ENCODE peak calls at places on chromosomes 2 and 18, in five cellular contexts. D, K, E, B and H are unnamed samples.

GRCh38 chr2:169301596-169302330 is 60.6 kb downstream of the LRP2 start:
- DNase-seq in E (no peak), D (no peak), K (no peak), B (peak), H (no peak)

GRCh38 chr2:50746526-50746925 is 285.4 kb downstream of the NRXN1 start:
- DNase-seq in E (no peak), B (no peak), D (peak), K (peak), H (peak)

GRCh38 chr18:24600076-24600654 is 139.7 kb downstream of the HRH4 start:
- DNase-seq in D (peak), E (peak), B (peak), K (no peak), H (peak)

GRCh38 chr18:7590800-7591560 is 23.9 kb downstream of the PTPRM start:
- DNase-seq in B (no peak), D (peak), E (no peak), K (no peak), H (no peak)

GRCh38 chr18:76668546-76668945 is 153.8 kb upstream of the ZNF236 start:
- DNase-seq in E (no peak), D (no peak), K (no peak), B (no peak), H (peak)

GRCh38 chr2:219457784-219458369 is 23.2 kb downstream of the SPEG start:
- DNase-seq in E (no peak), D (no peak), K (no peak), B (no peak), H (peak)

GRCh38 chr2:28251337-28251736 is 141.3 kb upstream of the FOSL2 start:
- DNase-seq in E (no peak), B (no peak), D (no peak), K (no peak), H (no peak)

GRCh38 chr2:159906315-159906714 is 108.3 kb upstream of the CD302 start:
- DNase-seq in K (no peak), D (no peak), B (no peak), E (no peak), H (no peak)

GRCh38 chr2:163347982-163348842 is 387.6 kb downstream of the FIGN start:
- DNase-seq in E (peak), B (peak), D (peak), K (peak), H (peak)

GRCh38 chr18:475202-475624 is 25.3 kb downstream of the COLEC12 start:
- DNase-seq in D (peak), B (no peak), K (peak), E (no peak), H (peak)

GRCh38 chr18:55455938-55456337 is 132.1 kb downstream of the TCF4 start:
- DNase-seq in K (no peak), B (no peak), E (no peak), D (no peak), H (no peak)

GRCh38 chr2:73952499-73953446 is 26.1 kb downstream of the DGUOK start:
- DNase-seq in B (no peak), K (no peak), E (no peak), D (peak), H (no peak)

GRCh38 chr18:25349926-25350560 is 1.9 kb downstream of the ZNF521 start:
- DNase-seq in K (peak), E (no peak), B (peak), D (peak), H (peak)

GRCh38 chr2:71864085-71864484 is 283.6 kb downstream of the CYP26B1 start:
- DNase-seq in B (no peak), E (no peak), D (no peak), K (no peak), H (no peak)

GRCh38 chr2:169397697-169398096 is 35.4 kb upstream of the LRP2 start:
- DNase-seq in K (no peak), D (no peak), E (no peak), B (no peak), H (peak)

GRCh38 chr2:240463274-240463865 is 27.9 kb downstream of the GPC1 start:
- DNase-seq in E (no peak), D (no peak), B (no peak), K (peak), H (no peak)

GRCh38 chr2:180699657-180700361 is 280.6 kb upstream of the UBE2E3 start:
- DNase-seq in E (no peak), B (no peak), K (peak), D (no peak), H (peak)

GRCh38 chr2:197209742-197210408 is 100.7 kb downstream of the ANKRD44 start:
- DNase-seq in E (peak), D (no peak), B (no peak), K (no peak), H (peak)

GRCh38 chr18:47931707-47932103 is 1.2 kb upstream of the SMAD2 start:
- DNase-seq in D (no peak), E (no peak), B (no peak), K (peak), H (peak)

GRCh38 chr18:62505669-62506494 is 16.9 kb upstream of the ZCCHC2 start:
- DNase-seq in D (no peak), E (no peak), B (no peak), K (no peak), H (no peak)

GRCh38 chr18:26963292-26963691 is 97.8 kb upstream of the AQP4 start:
- DNase-seq in K (no peak), B (no peak), D (no peak), E (no peak), H (peak)

GRCh38 chr2:86072271-86072858 is 33.3 kb downstream of the POLR1A start:
- DNase-seq in K (no peak), E (no peak), D (no peak), B (no peak), H (no peak)

GRCh38 chr2:213224366-213224765 is 59.9 kb upstream of the SPAG16 start:
- DNase-seq in E (no peak), B (no peak), D (no peak), K (no peak), H (no peak)

GRCh38 chr2:45494275-45494977 is 116.6 kb downstream of the SRBD1 start:
- DNase-seq in K (no peak), E (no peak), B (peak), D (peak), H (peak)

GRCh38 chr2:3602553-3603339 is 7.8 kb downstream of the COLEC11 start:
- DNase-seq in E (no peak), K (no peak), D (no peak), B (no peak), H (no peak)

GRCh38 chr18:37669991-37670534 is 104.5 kb upstream of the CELF4 start:
- DNase-seq in K (peak), E (no peak), D (no peak), B (no peak), H (peak)

GRCh38 chr2:13576634-13577033 is 859.9 kb downstream of the TRIB2 start:
- DNase-seq in K (no peak), D (no peak), B (no peak), E (no peak), H (no peak)

GRCh38 chr18:5456577-5457466 is 87.0 kb downstream of the EPB41L3 start:
- DNase-seq in E (no peak), D (peak), B (peak), K (peak), H (peak)

GRCh38 chr2:63300835-63301234 is 250.2 kb downstream of the OTX1 start:
- DNase-seq in B (no peak), E (no peak), K (no peak), D (no peak), H (peak)

GRCh38 chr2:74502720-74503505 is 3.5 kb upstream of the LBX2 start:
- DNase-seq in D (peak), E (peak), B (no peak), K (peak), H (peak)

GRCh38 chr18:79736230-79736629 is 56.6 kb downstream of the CTDP1 start:
- DNase-seq in K (no peak), E (no peak), D (no peak), B (no peak), H (no peak)

GRCh38 chr2:152627010-152627957 is 90.0 kb downstream of the PRPF40A start:
- DNase-seq in E (no peak), K (no peak), D (peak), B (no peak), H (peak)

GRCh38 chr2:168180914-168181313 is 66.5 kb downstream of the STK39 start:
- DNase-seq in B (no peak), E (no peak), D (no peak), K (no peak), H (no peak)

GRCh38 chr18:26488417-26489009 is 59.8 kb downstream of the KCTD1 start:
- DNase-seq in B (no peak), D (no peak), E (no peak), K (no peak), H (no peak)

GRCh38 chr2:27322301-27322765 is 564 bp downstream of the MPV17 start:
- DNase-seq in D (peak), E (peak), K (no peak), B (no peak), H (peak)

GRCh38 chr2:177264539-177265385 is at the start of gene NFE2L2:
- DNase-seq in K (peak), D (peak), E (peak), B (peak), H (peak)
- H3K23ac ChIP-seq in K (no peak), D (peak), E (no peak), B (peak), H (peak)

DNA sequence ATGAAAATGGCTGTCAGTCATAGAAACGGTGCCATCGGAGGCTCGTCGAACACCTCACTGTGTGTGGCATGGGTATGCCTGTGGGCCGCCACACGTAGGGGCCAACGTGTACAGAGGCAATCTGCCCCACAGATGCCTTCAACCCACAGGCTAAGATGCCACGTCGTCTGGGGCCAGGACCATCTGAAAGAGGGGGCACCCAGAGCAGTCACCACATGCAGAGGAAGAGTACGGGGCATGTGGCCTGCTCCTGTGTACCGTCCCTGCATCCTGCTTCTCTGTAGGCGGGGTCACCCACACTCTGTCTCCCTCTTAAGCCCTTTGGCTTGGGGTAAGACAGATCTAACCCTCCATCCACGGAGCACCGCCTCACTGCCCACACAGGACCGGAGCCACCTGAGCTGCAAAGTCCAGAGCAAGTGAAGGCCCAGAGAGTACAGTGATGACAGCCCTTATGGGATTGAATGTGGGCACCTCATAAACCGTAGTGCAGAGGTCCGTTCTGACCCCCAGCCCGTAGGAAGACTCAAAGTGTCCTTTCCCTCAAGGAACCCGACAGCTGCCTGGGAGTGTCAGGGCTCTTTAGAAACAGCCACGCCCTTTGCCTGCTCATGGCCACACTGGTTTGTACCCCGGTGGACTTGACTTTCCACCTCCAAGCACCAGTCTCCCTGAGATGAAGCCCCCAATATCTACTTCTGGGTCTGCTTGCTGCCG is 66.2 kb downstream of the TWIST2 start:
- DNase-seq in E (no peak), B (no peak), D (no peak), K (no peak), H (no peak)
- H3K27ac ChIP-seq in E (no peak), B (no peak), D (peak), K (no peak), H (no peak)

GRCh38 chr2:58715344-58715743 is 474.2 kb upstream of the FANCL start:
- DNase-seq in B (no peak), K (no peak), E (no peak), D (no peak), H (no peak)

GRCh38 chr2:58708565-58708964 is 467.4 kb upstream of the FANCL start:
- DNase-seq in D (no peak), E (no peak), B (no peak), K (no peak), H (no peak)

GRCh38 chr2:58709274-58709673 is 468.1 kb upstream of the FANCL start:
- DNase-seq in K (no peak), B (no peak), E (no peak), D (no peak), H (peak)

GRCh38 chr2:58709687-58710354 is 468.7 kb upstream of the FANCL start:
- DNase-seq in B (no peak), K (no peak), D (no peak), E (no peak), H (peak)

DNA sequence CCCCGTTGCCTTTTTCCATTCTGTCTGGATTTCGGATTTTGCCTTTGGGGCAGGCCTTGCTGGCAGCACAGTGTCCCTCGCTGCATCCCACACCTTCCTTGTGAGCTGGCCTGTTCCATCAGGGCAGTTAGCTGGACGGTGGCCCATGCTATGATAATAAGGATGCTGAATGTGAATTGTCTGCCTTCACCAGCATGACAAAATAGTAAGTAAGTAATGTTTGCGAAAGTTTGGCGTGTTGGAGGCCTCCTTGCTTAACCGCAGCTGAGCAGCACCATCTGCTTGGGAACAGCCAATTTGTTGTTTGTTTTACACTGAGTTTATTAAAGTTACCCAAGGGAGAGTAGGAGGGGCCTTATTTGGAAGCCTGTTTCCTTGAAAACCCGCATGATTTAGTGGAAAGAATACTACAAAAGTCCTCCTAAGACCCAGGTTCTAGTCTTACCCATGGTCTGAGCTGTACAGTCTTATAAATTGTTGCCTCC is 469.7 kb upstream of the FANCL start:
- DNase-seq in B (no peak), D (no peak), K (no peak), E (no peak), H (no peak)
- H3K4ac ChIP-seq in B (no peak), D (no peak), K (no peak), E (no peak), H (no peak)

DNA sequence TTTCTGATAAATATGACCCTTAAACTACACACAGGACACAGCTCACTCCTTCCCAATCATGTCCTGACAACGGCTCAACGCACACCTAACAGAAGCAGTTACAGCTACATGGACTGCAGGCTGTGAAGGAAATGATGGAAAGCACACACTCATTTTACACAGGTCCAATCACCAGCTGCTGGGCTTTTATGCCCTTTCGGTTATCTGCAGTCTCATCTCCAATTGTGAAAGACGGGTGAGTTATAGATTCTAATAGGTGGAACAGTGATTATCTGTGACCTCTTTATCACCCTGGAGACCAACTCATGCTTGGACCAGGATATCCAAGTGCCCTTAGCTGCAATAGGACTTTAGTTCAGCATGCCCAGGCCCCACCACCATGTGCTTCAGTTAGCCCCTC is 110.4 kb upstream of the CREB1 start:
- DNase-seq in D (no peak), K (no peak), E (no peak), B (no peak), H (no peak)
- H3K23ac ChIP-seq in D (no peak), K (no peak), E (no peak), B (no peak), H (no peak)

DNA sequence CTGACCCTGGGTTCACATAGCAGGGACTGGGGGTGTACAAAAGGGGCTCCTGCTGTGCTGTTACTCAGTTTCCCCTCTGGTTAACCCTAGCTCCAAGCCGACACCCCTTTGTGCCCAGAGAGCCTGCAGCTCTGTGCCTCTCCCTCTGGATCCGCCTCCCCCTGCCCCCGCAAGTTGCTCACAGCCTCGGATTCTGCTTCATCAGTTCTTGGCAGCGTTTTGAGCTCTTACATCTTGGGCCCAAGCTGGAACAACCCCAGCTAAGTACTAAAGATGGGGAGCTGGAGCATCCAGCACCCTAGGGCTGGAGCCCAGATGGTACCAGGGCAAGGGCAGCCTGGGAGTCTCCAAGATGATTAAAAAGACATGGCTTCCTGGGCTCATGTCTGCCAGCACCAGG is 40.7 kb downstream of the POMC start:
- DNase-seq in B (no peak), K (no peak), E (no peak), D (peak), H (no peak)
- H3K27ac ChIP-seq in B (peak), K (no peak), E (no peak), D (no peak), H (no peak)

GRCh38 chr2:236872015-236872414 is 213.7 kb upstream of the COPS8 start:
- DNase-seq in D (no peak), K (no peak), E (no peak), B (no peak), H (no peak)
- H3K4ac ChIP-seq in D (peak), K (no peak), E (no peak), B (no peak), H (no peak)

GRCh38 chr2:17748745-17749144 is 4.9 kb downstream of the SMC6 start:
- DNase-seq in B (no peak), E (no peak), K (no peak), D (no peak), H (peak)
- H3K23ac ChIP-seq in B (no peak), E (no peak), K (no peak), D (no peak), H (no peak)

GRCh38 chr18:57792741-57793629 is 10.1 kb downstream of the ATP8B1 start:
- DNase-seq in B (no peak), D (no peak), K (no peak), E (no peak), H (no peak)

GRCh38 chr18:57790316-57790715 is 12.8 kb downstream of the ATP8B1 start:
- DNase-seq in B (no peak), K (no peak), D (no peak), E (no peak), H (no peak)

GRCh38 chr18:57789759-57790158 is 13.4 kb downstream of the ATP8B1 start:
- DNase-seq in K (no peak), D (no peak), B (no peak), E (no peak), H (no peak)

GRCh38 chr18:57791911-57792310 is 11.2 kb downstream of the ATP8B1 start:
- DNase-seq in D (no peak), E (no peak), K (no peak), B (no peak), H (no peak)

GRCh38 chr18:57791192-57791591 is 11.9 kb downstream of the ATP8B1 start:
- DNase-seq in K (no peak), E (no peak), D (no peak), B (no peak), H (no peak)
- H3K27ac ChIP-seq in K (no peak), E (no peak), D (no peak), B (no peak), H (no peak)

GRCh38 chr2:231182500-231182899 is 15.9 kb upstream of the ARMC9 start:
- DNase-seq in K (no peak), D (no peak), E (no peak), B (no peak), H (peak)
- H3K4ac ChIP-seq in K (no peak), D (peak), E (no peak), B (no peak), H (no peak)

GRCh38 chr18:74290831-74291770 is 662 bp downstream of the CYB5A start:
- DNase-seq in D (no peak), B (no peak), E (peak), K (peak), H (peak)
- H3K23ac ChIP-seq in D (peak), B (peak), E (no peak), K (no peak), H (no peak)